ENCODE peak calls at places on chromosomes 13 and 19, in six cellular contexts. F is heart right ventricle, Y is GM12865, R is tibial nerve, G is nephron progenitor cell, N is fibroblast of lung. B is an unnamed sample.
A peak's percentile ranks its signal among the peaks of the same experiment; 100 is the strongest.

GRCh38 chr19:53537523-53538377 is at the start of gene ZNF331:
- DNase-seq in F (peak; percentile 84), Y (peak; percentile 90), R (peak; percentile 73), G (peak; percentile 75), N (peak; percentile 71), B (no peak)

GRCh38 chr19:14006766-14007562 is 844 bp upstream of the RFX1 start:
- DNase-seq in F (peak; percentile 89), Y (no peak), R (no peak), G (peak; percentile 90), N (no peak), B (peak; percentile 100)

GRCh38 chr13:97726664-97727235 is 226.7 kb upstream of the IPO5 start:
- DNase-seq in F (no peak), Y (no peak), R (no peak), G (no peak), N (peak; percentile 68), B (peak; percentile 13)

GRCh38 chr19:3617463-3617862 is 9.1 kb downstream of the CACTIN start:
- DNase-seq in F (peak; percentile 29), Y (no peak), R (no peak), G (no peak), N (no peak), B (no peak)

GRCh38 chr19:14533450-14533849 is 4.1 kb downstream of the TECR start:
- DNase-seq in F (no peak), Y (no peak), R (no peak), G (no peak), N (no peak), B (no peak)

GRCh38 chr13:112956516-112957294 is 12.3 kb upstream of the MCF2L start:
- DNase-seq in F (no peak), Y (no peak), R (no peak), G (no peak), N (peak; percentile 24), B (peak; percentile 6)

GRCh38 chr13:111460548-111461444 is 140.4 kb downstream of the TEX29 start:
- DNase-seq in F (no peak), Y (peak; percentile 12), R (no peak), G (peak; percentile 47), N (peak; percentile 70), B (peak; percentile 2)

GRCh38 chr13:62375653-62376052 is 960.0 kb upstream of the PCDH20 start:
- DNase-seq in F (no peak), Y (no peak), R (no peak), G (no peak), N (no peak), B (no peak)

GRCh38 chr19:33393286-33394005 is 19.9 kb downstream of the CEBPG start:
- DNase-seq in F (no peak), Y (no peak), R (peak; percentile 9), G (no peak), N (no peak), B (no peak)

GRCh38 chr13:36736119-36736726 is 62.4 kb downstream of the SERTM1 start:
- DNase-seq in F (no peak), Y (peak; percentile 54), R (peak; percentile 16), G (peak; percentile 61), N (peak; percentile 75), B (peak; percentile 73)

GRCh38 chr13:34155931-34156607 is 338.1 kb downstream of the RFC3 start:
- DNase-seq in F (no peak), Y (no peak), R (no peak), G (no peak), N (peak; percentile 23), B (peak; percentile 27)

GRCh38 chr19:29841209-29841558 is 29.4 kb downstream of the CCNE1 start:
- DNase-seq in F (no peak), Y (no peak), R (no peak), G (no peak), N (no peak), B (no peak)

GRCh38 chr13:91722267-91722884 is 324.0 kb downstream of the GPC5 start:
- DNase-seq in F (no peak), Y (peak; percentile 15), R (no peak), G (no peak), N (peak; percentile 64), B (peak; percentile 68)

GRCh38 chr13:78607409-78608253 is 4.3 kb upstream of the POU4F1 start:
- DNase-seq in F (no peak), Y (no peak), R (no peak), G (no peak), N (peak; percentile 1), B (no peak)

GRCh38 chr13:79226250-79226649 is 179.8 kb downstream of the RBM26 start:
- DNase-seq in F (no peak), Y (no peak), R (no peak), G (no peak), N (no peak), B (no peak)

GRCh38 chr19:21430674-21431073 is 33.7 kb downstream of the ZNF493 start:
- DNase-seq in F (no peak), Y (no peak), R (no peak), G (no peak), N (no peak), B (no peak)

GRCh38 chr19:44552324-44552723 is 22.8 kb upstream of the CEACAM20 start:
- DNase-seq in F (peak; percentile 17), Y (peak; percentile 21), R (no peak), G (peak; percentile 64), N (peak; percentile 12), B (peak; percentile 97)

GRCh38 chr19:47331931-47332547 is at the start of gene C5AR2:
- DNase-seq in F (no peak), Y (no peak), R (no peak), G (no peak), N (no peak), B (no peak)

GRCh38 chr13:36288794-36289391 is 8.7 kb downstream of the CCDC169 start:
- DNase-seq in F (no peak), Y (no peak), R (no peak), G (no peak), N (no peak), B (peak; percentile 49)

GRCh38 chr19:37855098-37855497 is 51.3 kb downstream of the WDR87 start:
- DNase-seq in F (peak; percentile 61), Y (peak; percentile 2), R (no peak), G (no peak), N (peak; percentile 25), B (no peak)

GRCh38 chr19:49422407-49423277 is 599 bp downstream of the PTH2 start:
- DNase-seq in F (peak; percentile 50), Y (peak; percentile 38), R (no peak), G (peak; percentile 84), N (peak; percentile 20), B (no peak)

GRCh38 chr13:40136896-40137295 is 481.4 kb downstream of the COG6 start:
- DNase-seq in F (no peak), Y (no peak), R (no peak), G (no peak), N (no peak), B (no peak)